ENCODE peak calls at places on chromosome 11, in four cellular contexts. X is activated CD8-positive, alpha-beta T cell treated with anti-CD3 and anti-CD28 coated beads for 36 hours; P is aorta; V is effector memory CD8-positive, alpha-beta T cell. F is an unnamed sample.

GRCh38 chr11:67345247-67345948 is 7.9 kb downstream of the POLD4 start:
- ATAC-seq in X (peak; percentile 50), V (no peak), P (no peak), F (no peak)

GRCh38 chr11:122665882-122666281 is 10.4 kb downstream of the UBASH3B start:
- ATAC-seq in P (no peak), X (no peak), V (no peak), F (no peak)

GRCh38 chr11:63919267-63920125 is 2.5 kb upstream of the RCOR2 start:
- ATAC-seq in V (no peak), P (no peak), X (no peak), F (no peak)

GRCh38 chr11:72460091-72460647 is 25.8 kb upstream of the CLPB start:
- ATAC-seq in X (no peak), P (no peak), V (no peak), F (no peak)

GRCh38 chr11:121510438-121510837 is 57.7 kb upstream of the SORL1-AS1 start:
- ATAC-seq in X (peak; percentile 25), V (no peak), P (no peak), F (no peak)

GRCh38 chr11:71331631-71332030 is 79.3 kb upstream of the SHANK2 start:
- ATAC-seq in P (no peak), X (no peak), V (no peak), F (no peak)

GRCh38 chr11:66727282-66727882 is 1.6 kb downstream of the SPTBN2 start:
- ATAC-seq in V (peak; percentile 62), P (peak; percentile 47), X (peak; percentile 53), F (peak; percentile 63)

GRCh38 chr11:19698493-19699292 is 13.9 kb upstream of the NAV2 start:
- ATAC-seq in P (no peak), V (no peak), X (no peak), F (peak; percentile 80)

GRCh38 chr11:13110929-13111812 is 102.1 kb downstream of the RASSF10 start:
- ATAC-seq in P (peak; percentile 39), X (no peak), V (no peak), F (peak; percentile 67)

GRCh38 chr11:61736310-61736709 is 16.1 kb upstream of the MYRF start:
- ATAC-seq in V (no peak), X (no peak), P (no peak), F (no peak)

GRCh38 chr11:74019860-74020259 is 11.0 kb upstream of the UCP3 start:
- ATAC-seq in X (peak; percentile 84), V (peak; percentile 95), P (no peak), F (no peak)

GRCh38 chr11:114084414-114084813 is 24.9 kb downstream of the ZBTB16 start:
- ATAC-seq in P (no peak), X (no peak), V (no peak), F (no peak)

GRCh38 chr11:121071456-121072236 is 29.4 kb upstream of the TECTA start:
- ATAC-seq in P (no peak), X (no peak), V (no peak), F (no peak)

GRCh38 chr11:78181155-78181554 is 7.3 kb downstream of the KCTD21 start:
- ATAC-seq in V (no peak), P (no peak), X (no peak), F (no peak)

GRCh38 chr11:108538022-108538424 is 39.8 kb upstream of the POGLUT3 start:
- ATAC-seq in V (peak; percentile 97), X (peak; percentile 24), P (no peak), F (no peak)

GRCh38 chr11:46553746-46554204 is 40.0 kb downstream of the AMBRA1 start:
- ATAC-seq in P (peak; percentile 20), X (no peak), V (no peak), F (peak; percentile 26)

GRCh38 chr11:11022126-11022730 is 164.4 kb upstream of the ZBED5 start:
- ATAC-seq in P (no peak), V (peak; percentile 49), X (no peak), F (no peak)

GRCh38 chr11:57434640-57435546 is 8.0 kb upstream of the SLC43A3 start:
- ATAC-seq in P (peak; percentile 83), V (no peak), X (no peak), F (peak; percentile 96)

GRCh38 chr11:111046291-111046690 is 199.2 kb upstream of the POU2AF2 start:
- ATAC-seq in X (no peak), V (no peak), P (no peak), F (no peak)

GRCh38 chr11:108873305-108873704 is 208.4 kb downstream of the DDX10 start:
- ATAC-seq in V (no peak), P (no peak), X (peak; percentile 20), F (no peak)

GRCh38 chr11:114091791-114092397 is 32.4 kb downstream of the ZBTB16 start:
- ATAC-seq in P (no peak), V (no peak), X (no peak), F (no peak)

GRCh38 chr11:118635237-118635591 is 27.8 kb downstream of the PHLDB1 start:
- ATAC-seq in X (no peak), P (peak; percentile 4), V (no peak), F (peak; percentile 51)

GRCh38 chr11:115527534-115528125 is 23.4 kb upstream of the CADM1 start:
- ATAC-seq in P (no peak), V (no peak), X (no peak), F (no peak)

GRCh38 chr11:86502137-86502536 is 127.5 kb downstream of the CCDC81 start:
- ATAC-seq in V (no peak), P (no peak), X (no peak), F (no peak)

GRCh38 chr11:396948-397548 is 3.0 kb downstream of the PKP3 start:
- ATAC-seq in X (peak; percentile 81), V (peak; percentile 88), P (peak; percentile 75), F (peak; percentile 86)

GRCh38 chr11:2366271-2366670 is 10.8 kb upstream of the CD81 start:
- ATAC-seq in X (no peak), P (no peak), V (no peak), F (no peak)

GRCh38 chr11:102289510-102290078 is 27.7 kb upstream of the BIRC3 start:
- ATAC-seq in X (no peak), P (peak; percentile 52), V (no peak), F (peak; percentile 49)

GRCh38 chr11:33808228-33808828 is 34.0 kb upstream of the FBXO3 start:
- ATAC-seq in P (peak; percentile 91), V (peak; percentile 94), X (peak; percentile 92), F (peak; percentile 85)

GRCh38 chr11:70007796-70008195 is 70.3 kb upstream of the ANO1 start:
- ATAC-seq in V (no peak), X (no peak), P (no peak), F (no peak)

GRCh38 chr11:11931461-11932055 is 76.9 kb downstream of the DKK3 start:
- ATAC-seq in P (no peak), X (no peak), V (peak; percentile 68), F (peak; percentile 68)

GRCh38 chr11:26143553-26144308 is 188.2 kb upstream of the ANO3 start:
- ATAC-seq in P (no peak), X (no peak), V (no peak), F (no peak)

F was measured in gastroesophageal sphincter.